ENCODE peak calls at places on chromosomes 12 and 14, in six cellular contexts. Q is IMR-90, E is H1, X is mesenchymal stem cell, W is neuronal stem cell, F is H9. G is an unnamed sample.

GRCh38 chr14:74618078-74618952 is 6.3 kb upstream of the LTBP2 start:
- DNase-seq in Q (peak; percentile 74), E (no peak), X (peak; percentile 91), W (no peak), F (no peak), G (peak; percentile 42)

GRCh38 chr14:106790189-106791036 is 1264.0 kb downstream of the TMEM121 start:
- DNase-seq in Q (no peak), E (no peak), X (no peak), W (no peak), F (no peak), G (peak; percentile 49)

GRCh38 chr12:29962276-29963035 is 178.7 kb upstream of the TMTC1 start:
- DNase-seq in Q (no peak), E (no peak), X (no peak), W (no peak), F (no peak), G (no peak)

GRCh38 chr12:104083769-104084475 is 19.6 kb downstream of the HCFC2 start:
- DNase-seq in Q (no peak), E (no peak), X (no peak), W (no peak), F (no peak), G (no peak)

GRCh38 chr14:73743431-73743931 is 29.3 kb upstream of the PNMA1 start:
- DNase-seq in Q (no peak), E (no peak), X (peak; percentile 79), W (no peak), F (peak; percentile 18), G (no peak)

GRCh38 chr14:103880986-103881926 is 33.9 kb upstream of the PPP1R13B start:
- DNase-seq in Q (no peak), E (no peak), X (no peak), W (no peak), F (no peak), G (no peak)

GRCh38 chr14:22955702-22956575 is 951 bp downstream of the HAUS4 start:
- DNase-seq in Q (no peak), E (no peak), X (no peak), W (no peak), F (no peak), G (peak; percentile 80)

GRCh38 chr14:61588419-61588901 is 106.9 kb upstream of the HIF1A start:
- DNase-seq in Q (peak; percentile 80), E (no peak), X (peak; percentile 76), W (no peak), F (no peak), G (no peak)

GRCh38 chr12:52910248-52910883 is 5.5 kb upstream of the KRT8 start:
- DNase-seq in Q (no peak), E (no peak), X (no peak), W (no peak), F (peak; percentile 30), G (peak; percentile 44)

GRCh38 chr14:95317817-95318343 is 1.8 kb downstream of the CLMN start:
- DNase-seq in Q (no peak), E (no peak), X (no peak), W (no peak), F (no peak), G (no peak)

GRCh38 chr12:49121047-49121696 is 10.0 kb downstream of the TUBA1B start:
- DNase-seq in Q (peak; percentile 71), E (peak; percentile 13), X (peak; percentile 73), W (peak; percentile 36), F (peak; percentile 73), G (no peak)

GRCh38 chr12:52903855-52904508 is 894 bp downstream of the KRT8 start:
- DNase-seq in Q (no peak), E (no peak), X (peak; percentile 75), W (peak; percentile 56), F (peak; percentile 81), G (peak; percentile 58)

GRCh38 chr12:98572010-98572409 is 21.5 kb upstream of the SLC25A3 start:
- DNase-seq in Q (no peak), E (no peak), X (no peak), W (no peak), F (peak; percentile 57), G (no peak)

GRCh38 chr14:70808023-70808401 is 1.3 kb downstream of the MAP3K9 start:
- DNase-seq in Q (no peak), E (no peak), X (no peak), W (no peak), F (peak; percentile 78), G (no peak)

GRCh38 chr12:49420556-49420955 is 53.3 kb downstream of the SPATS2 start:
- DNase-seq in Q (no peak), E (no peak), X (no peak), W (no peak), F (no peak), G (no peak)

GRCh38 chr12:22535478-22535877 is 8.9 kb downstream of the C2CD5 start:
- DNase-seq in Q (no peak), E (no peak), X (no peak), W (no peak), F (no peak), G (no peak)

GRCh38 chr14:68373847-68374582 is 418.9 kb downstream of the ZFP36L1 start:
- DNase-seq in Q (no peak), E (no peak), X (no peak), W (no peak), F (no peak), G (no peak)

GRCh38 chr14:104979758-104980591 is 1.8 kb upstream of the AHNAK2 start:
- DNase-seq in Q (peak; percentile 38), E (no peak), X (no peak), W (no peak), F (peak; percentile 32), G (peak; percentile 63)

GRCh38 chr12:131533139-131533538 is 177.8 kb upstream of the SFSWAP start:
- DNase-seq in Q (no peak), E (no peak), X (no peak), W (no peak), F (peak; percentile 22), G (no peak)

GRCh38 chr12:6373022-6373787 is 2.2 kb downstream of the SCNN1A start:
- DNase-seq in Q (no peak), E (no peak), X (no peak), W (no peak), F (no peak), G (no peak)

GRCh38 chr12:80442426-80443222 is 1.4 kb upstream of the PTPRQ start:
- DNase-seq in Q (peak; percentile 63), E (no peak), X (no peak), W (no peak), F (no peak), G (peak; percentile 87)

GRCh38 chr12:81386101-81386500 is 308.2 kb downstream of the ACSS3 start:
- DNase-seq in Q (no peak), E (no peak), X (no peak), W (no peak), F (no peak), G (no peak)

GRCh38 chr14:92317511-92317910 is 5.5 kb upstream of the SLC24A4 start:
- DNase-seq in Q (peak; percentile 38), E (no peak), X (peak; percentile 36), W (no peak), F (no peak), G (peak; percentile 56)

DNA sequence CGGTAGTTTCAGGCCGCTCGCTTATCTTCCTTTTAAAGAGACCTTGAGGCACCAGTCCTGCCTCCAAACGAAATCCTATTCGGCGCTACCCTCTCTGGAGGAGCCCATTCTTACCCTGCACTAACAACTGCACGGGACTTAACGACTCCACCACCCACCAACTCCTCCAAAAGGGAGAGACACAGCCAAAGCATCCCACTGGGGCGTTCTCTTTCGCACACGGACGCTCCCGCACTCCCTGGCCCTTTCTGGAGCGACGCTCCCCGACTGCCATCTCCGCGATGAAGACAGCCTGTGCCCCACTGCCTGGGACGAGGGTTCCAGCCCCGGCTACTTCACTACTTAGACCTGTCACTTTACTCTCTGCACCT is 648 bp downstream of the GALC start:
- DNase-seq in Q (peak; percentile 11), E (no peak), X (no peak), W (no peak), F (peak; percentile 63), G (no peak)
- H3K14ac ChIP-seq in Q (peak overlapping the region; percentile 49), E (no peak overlapping the region), X (peak overlapping the region; percentile 88), W (no peak overlapping the region), F (peak overlapping the region; percentile 54), G (peak overlapping the region; percentile 52)

GRCh38 chr12:79422060-79422812 is 268.5 kb downstream of the PAWR start:
- DNase-seq in Q (no peak), E (no peak), X (no peak), W (no peak), F (no peak), G (no peak)
- H3K4me1 ChIP-seq in Q (peaks cover 22% of the 10 kb centered on the region), E (no peaks in the 10 kb centered on the region), X (peaks cover 1% of the 10 kb centered on the region), W (peaks cover 10% of the 10 kb centered on the region), F (peaks cover 4% of the 10 kb centered on the region), G (peaks cover 5% of the 10 kb centered on the region)

DNA sequence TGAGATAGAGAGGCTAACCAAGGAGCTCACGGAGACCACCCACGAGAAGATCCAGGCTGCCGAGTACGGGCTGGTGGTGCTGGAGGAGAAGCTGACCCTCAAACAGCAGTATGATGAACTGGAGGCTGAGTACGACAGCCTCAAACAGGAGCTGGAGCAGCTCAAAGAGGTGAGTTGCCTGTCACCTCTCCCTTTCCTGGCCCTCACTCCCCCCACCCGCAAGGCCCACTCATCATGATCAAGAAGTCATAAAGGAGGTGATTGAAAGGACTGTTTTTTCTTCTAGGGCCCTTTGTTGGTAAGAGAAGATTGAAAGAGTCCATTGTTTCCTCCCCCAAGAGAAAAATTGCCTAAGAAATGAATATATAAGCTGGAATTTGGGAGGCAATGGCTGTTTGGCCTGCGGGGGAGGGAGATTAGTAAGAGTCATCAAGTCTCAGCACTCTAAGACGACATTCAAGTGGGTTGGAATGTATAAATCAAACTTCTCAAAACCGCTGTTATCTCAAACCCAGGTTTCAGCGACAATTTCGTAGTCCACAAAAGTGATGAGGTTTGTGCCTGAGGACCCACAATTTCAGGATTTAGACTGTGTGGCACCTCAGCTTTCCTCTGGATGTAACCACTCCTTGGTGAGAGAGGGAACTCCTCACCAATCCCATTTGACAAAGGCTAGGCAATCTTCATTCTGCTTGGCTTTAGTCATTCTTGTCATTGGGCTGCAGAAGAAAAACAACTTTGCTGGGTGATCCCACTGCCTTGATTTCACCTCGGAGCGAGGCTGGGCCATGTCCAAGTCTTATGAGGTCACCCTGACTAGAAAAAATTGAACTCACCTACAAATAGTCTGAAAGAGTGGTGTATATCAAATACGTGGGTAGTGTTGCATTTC is 975 bp downstream of the BICD1 start:
- DNase-seq in Q (peak; percentile 80), E (no peak), X (peak; percentile 70), W (peak; percentile 26), F (no peak), G (peak; percentile 22)
- H2BK120ac ChIP-seq in Q (peak overlapping the region; percentile 88), E (peak overlapping the region; percentile 24), X (peak overlapping the region; percentile 84), W (peak overlapping the region; percentile 27), F (no peak overlapping the region), G (peak overlapping the region; percentile 16)

GRCh38 chr12:61993734-61994345 is 266.4 kb upstream of the USP15 start:
- DNase-seq in Q (peak; percentile 6), E (no peak), X (peak; percentile 72), W (peak; percentile 47), F (no peak), G (peak; percentile 53)

GRCh38 chr12:62001424-62001823 is 258.8 kb upstream of the USP15 start:
- DNase-seq in Q (no peak), E (no peak), X (no peak), W (no peak), F (no peak), G (no peak)

GRCh38 chr12:61991663-61992062 is 268.5 kb upstream of the USP15 start:
- DNase-seq in Q (no peak), E (no peak), X (no peak), W (no peak), F (no peak), G (no peak)

DNA sequence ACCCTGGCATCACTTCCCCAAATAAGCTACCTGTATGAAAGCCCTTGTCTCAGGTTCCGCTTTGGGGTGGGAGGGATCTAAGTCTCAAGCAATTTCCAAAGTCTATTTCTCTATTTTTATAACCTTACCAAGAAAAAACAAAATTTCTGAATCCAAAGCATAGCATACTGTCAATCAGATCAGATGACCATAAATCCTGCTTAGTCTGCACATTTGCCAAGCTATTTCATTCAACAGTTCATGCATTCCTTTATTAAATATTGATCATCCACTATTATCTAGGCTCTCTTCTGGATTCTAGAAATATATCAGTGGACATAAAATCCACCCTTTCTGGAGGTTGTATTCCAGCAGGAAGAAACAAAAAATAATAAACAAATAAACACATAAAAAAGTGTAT is 263.5 kb upstream of the USP15 start:
- DNase-seq in Q (no peak), E (no peak), X (no peak), W (no peak), F (no peak), G (no peak)
- H3K14ac ChIP-seq in Q (no peak overlapping the region), E (no peak overlapping the region), X (no peak overlapping the region), W (no peak overlapping the region), F (no peak overlapping the region), G (no peak overlapping the region)

G was measured in trophoblast cell.